ENCODE peak calls at places on chromosomes 5 and 9, in eight cellular contexts. One of them, this sample, is unnamed.

GRCh38 chr9:128706671-128707381 is 4.5 kb downstream of the PKN3 start:
- DNase-seq in Ammon's horn: no peak
- DNase-seq in GOT3: no peak
- DNase-seq in nucleus accumbens: no peak
- DNase-seq in KBM-7: no peak
- DNase-seq in HFF-Myc: no peak
- DNase-seq in NCI-H345: no peak
- DNase-seq in Calu3: no peak
- DNase-seq in this sample: no peak

GRCh38 chr5:116724971-116725370 is 150.3 kb upstream of the SEMA6A start:
- DNase-seq in Ammon's horn: no peak
- DNase-seq in GOT3: no peak
- DNase-seq in nucleus accumbens: no peak
- DNase-seq in KBM-7: no peak
- DNase-seq in HFF-Myc: no peak
- DNase-seq in NCI-H345: no peak
- DNase-seq in Calu3: no peak
- DNase-seq in this sample: no peak

GRCh38 chr5:155441849-155442248 is 428.3 kb downstream of the KIF4B start:
- DNase-seq in Ammon's horn: no peak
- DNase-seq in GOT3: no peak
- DNase-seq in nucleus accumbens: no peak
- DNase-seq in KBM-7: no peak
- DNase-seq in HFF-Myc: no peak
- DNase-seq in NCI-H345: no peak
- DNase-seq in Calu3: no peak
- DNase-seq in this sample: no peak

GRCh38 chr9:78267889-78268288 is 29.0 kb upstream of the PSAT1 start:
- DNase-seq in Ammon's horn: no peak
- DNase-seq in GOT3: no peak
- DNase-seq in nucleus accumbens: no peak
- DNase-seq in KBM-7: no peak
- DNase-seq in HFF-Myc: no peak
- DNase-seq in NCI-H345: no peak
- DNase-seq in Calu3: no peak
- DNase-seq in this sample: no peak

GRCh38 chr5:68894673-68895072 is 199.1 kb upstream of the SLC30A5 start:
- DNase-seq in Ammon's horn: no peak
- DNase-seq in GOT3: no peak
- DNase-seq in nucleus accumbens: no peak
- DNase-seq in KBM-7: no peak
- DNase-seq in HFF-Myc: no peak
- DNase-seq in NCI-H345: no peak
- DNase-seq in Calu3: no peak
- DNase-seq in this sample: no peak

GRCh38 chr5:79070002-79070567 is 518 bp downstream of the BHMT2 start:
- DNase-seq in Ammon's horn: no peak
- DNase-seq in GOT3: no peak
- DNase-seq in nucleus accumbens: no peak
- DNase-seq in KBM-7: no peak
- DNase-seq in HFF-Myc: peak
- DNase-seq in NCI-H345: no peak
- DNase-seq in Calu3: no peak
- DNase-seq in this sample: peak

GRCh38 chr5:100539519-100539918 is 4.3 kb downstream of the FAM174A start:
- DNase-seq in Ammon's horn: no peak
- DNase-seq in GOT3: no peak
- DNase-seq in nucleus accumbens: no peak
- DNase-seq in KBM-7: no peak
- DNase-seq in HFF-Myc: no peak
- DNase-seq in NCI-H345: no peak
- DNase-seq in Calu3: no peak
- DNase-seq in this sample: no peak

GRCh38 chr9:72844440-72844768 is 108.4 kb downstream of the ALDH1A1 start:
- DNase-seq in Ammon's horn: no peak
- DNase-seq in GOT3: no peak
- DNase-seq in nucleus accumbens: no peak
- DNase-seq in KBM-7: no peak
- DNase-seq in HFF-Myc: no peak
- DNase-seq in NCI-H345: no peak
- DNase-seq in Calu3: no peak
- DNase-seq in this sample: no peak

GRCh38 chr5:112772095-112772494 is 34.4 kb downstream of the APC start:
- DNase-seq in Ammon's horn: no peak
- DNase-seq in GOT3: no peak
- DNase-seq in nucleus accumbens: no peak
- DNase-seq in KBM-7: no peak
- DNase-seq in HFF-Myc: no peak
- DNase-seq in NCI-H345: no peak
- DNase-seq in Calu3: no peak
- DNase-seq in this sample: no peak

GRCh38 chr9:101727621-101728524 is 10.6 kb downstream of the GRIN3A start:
- DNase-seq in Ammon's horn: peak
- DNase-seq in GOT3: no peak
- DNase-seq in nucleus accumbens: peak
- DNase-seq in KBM-7: peak
- DNase-seq in HFF-Myc: no peak
- DNase-seq in NCI-H345: peak
- DNase-seq in Calu3: peak
- DNase-seq in this sample: no peak

GRCh38 chr9:38362912-38363588 is 29.5 kb upstream of the ALDH1B1 start:
- DNase-seq in Ammon's horn: peak
- DNase-seq in GOT3: no peak
- DNase-seq in nucleus accumbens: peak
- DNase-seq in KBM-7: peak
- DNase-seq in HFF-Myc: peak
- DNase-seq in NCI-H345: peak
- DNase-seq in Calu3: peak
- DNase-seq in this sample: peak

GRCh38 chr5:115601709-115602584 is at the start of gene TICAM2:
- DNase-seq in Ammon's horn: peak
- DNase-seq in GOT3: peak
- DNase-seq in nucleus accumbens: peak
- DNase-seq in KBM-7: peak
- DNase-seq in HFF-Myc: peak
- DNase-seq in NCI-H345: peak
- DNase-seq in Calu3: peak
- DNase-seq in this sample: peak

GRCh38 chr9:10134266-10134665 is 478.5 kb downstream of the PTPRD start:
- DNase-seq in Ammon's horn: no peak
- DNase-seq in GOT3: no peak
- DNase-seq in nucleus accumbens: no peak
- DNase-seq in KBM-7: no peak
- DNase-seq in HFF-Myc: no peak
- DNase-seq in NCI-H345: no peak
- DNase-seq in Calu3: no peak
- DNase-seq in this sample: no peak

GRCh38 chr9:35682520-35682919 is 7.2 kb downstream of the TPM2 start:
- DNase-seq in Ammon's horn: no peak
- DNase-seq in GOT3: no peak
- DNase-seq in nucleus accumbens: no peak
- DNase-seq in KBM-7: no peak
- DNase-seq in HFF-Myc: no peak
- DNase-seq in NCI-H345: no peak
- DNase-seq in Calu3: no peak
- DNase-seq in this sample: no peak

This sample was measured in Caki2.